ENCODE peak calls at places on chromosomes 2 and 18, in seven cellular contexts. V is thoracic aorta; Y is GM12865; K is CD8-positive, alpha-beta T cell; A is heart left ventricle; G is posterior cingulate gyrus; P is amniotic epithelial cell. H is an unnamed sample.

GRCh38 chr18:57559311-57559710 is 27.2 kb downstream of the FECH start:
- DNase-seq in V (no peak), Y (no peak), K (no peak), A (peak), G (no peak), P (no peak), H (no peak)

GRCh38 chr2:197461073-197461472 is 7.7 kb downstream of the COQ10B start:
- DNase-seq in V (no peak), Y (no peak), K (no peak), A (no peak), G (no peak), P (peak), H (no peak)

GRCh38 chr2:56248965-56249742 is 65.4 kb downstream of the CCDC85A start:
- DNase-seq in V (no peak), Y (no peak), K (no peak), A (no peak), G (no peak), P (no peak), H (no peak)

GRCh38 chr2:97870396-97870843 is 125.3 kb downstream of the TMEM131 start:
- DNase-seq in V (no peak), Y (peak), K (no peak), A (peak), G (no peak), P (peak), H (no peak)

GRCh38 chr18:10948421-10948820 is 200.9 kb downstream of the PIEZO2 start:
- DNase-seq in V (no peak), Y (no peak), K (no peak), A (no peak), G (no peak), P (no peak), H (no peak)

GRCh38 chr2:61179701-61180639 is 18.0 kb downstream of the C2orf74 start:
- DNase-seq in V (peak), Y (no peak), K (no peak), A (peak), G (peak), P (peak), H (peak)

GRCh38 chr2:14363137-14363536 is 269.4 kb upstream of the LRATD1 start:
- DNase-seq in V (no peak), Y (no peak), K (no peak), A (no peak), G (no peak), P (no peak), H (no peak)

GRCh38 chr2:118852605-118853128 is 5.2 kb upstream of the EN1 start:
- DNase-seq in V (no peak), Y (no peak), K (no peak), A (no peak), G (no peak), P (no peak), H (no peak)

GRCh38 chr18:38297910-38298309 is 732.3 kb upstream of the CELF4 start:
- DNase-seq in V (no peak), Y (no peak), K (no peak), A (no peak), G (no peak), P (no peak), H (peak)

GRCh38 chr2:146301287-146301686 is 1543.5 kb upstream of the ACVR2A start:
- DNase-seq in V (no peak), Y (no peak), K (no peak), A (no peak), G (no peak), P (no peak), H (no peak)

GRCh38 chr18:44943201-44943881 is 262.7 kb downstream of the SETBP1 start:
- DNase-seq in V (no peak), Y (no peak), K (no peak), A (no peak), G (no peak), P (peak), H (no peak)

GRCh38 chr18:58603365-58604067 is 25.4 kb downstream of the ALPK2 start:
- DNase-seq in V (no peak), Y (no peak), K (no peak), A (no peak), G (no peak), P (peak), H (no peak)

GRCh38 chr2:59660262-59660661 is 893.2 kb downstream of the BCL11A start:
- DNase-seq in V (no peak), Y (no peak), K (no peak), A (no peak), G (no peak), P (no peak), H (no peak)

GRCh38 chr2:14676371-14676770 is 43.9 kb downstream of the LRATD1 start:
- DNase-seq in V (no peak), Y (no peak), K (no peak), A (no peak), G (no peak), P (no peak), H (no peak)

GRCh38 chr2:146124741-146125140 is 1604.8 kb upstream of the ZEB2 start:
- DNase-seq in V (no peak), Y (no peak), K (no peak), A (no peak), G (no peak), P (peak), H (no peak)

GRCh38 chr2:2904721-2905340 is 472.8 kb downstream of the EIPR1 start:
- DNase-seq in V (no peak), Y (no peak), K (no peak), A (no peak), G (no peak), P (no peak), H (no peak)

GRCh38 chr2:42828487-42829416 is 36.4 kb upstream of the HAAO start:
- DNase-seq in V (no peak), Y (peak), K (peak), A (peak), G (peak), P (peak), H (peak)

H was measured in cerebellum.